ENCODE peak calls at places on chromosomes 12 and 14, in seven cellular contexts. One of them, this sample, is unnamed.

GRCh38 chr14:100906420-100906819 is 2.9 kb upstream of the RTL1 start:
- DNase-seq in GM23248: no peak
- DNase-seq in breast epithelium: no peak
- DNase-seq in BJ: no peak
- DNase-seq in G401: no peak
- DNase-seq in stimulated activated CD4-positive, alpha-beta T cell treated with anti-CD3 and anti-CD28 coated beads, Interleukin-15, amount 100 ng/mL, for 24 hours: no peak
- DNase-seq in EL: no peak
- DNase-seq in this sample: no peak

GRCh38 chr12:49027846-49028245 is 9.3 kb upstream of the PRKAG1 start:
- DNase-seq in G401: no peak
- DNase-seq in BJ: no peak
- DNase-seq in breast epithelium: no peak
- DNase-seq in GM23248: no peak
- DNase-seq in EL: no peak
- DNase-seq in stimulated activated CD4-positive, alpha-beta T cell treated with anti-CD3 and anti-CD28 coated beads, Interleukin-15, amount 100 ng/mL, for 24 hours: no peak
- DNase-seq in this sample: no peak

GRCh38 chr14:61475316-61475715 is 153.9 kb downstream of the PRKCH start:
- DNase-seq in G401: peak; percentile 71
- DNase-seq in BJ: no peak
- DNase-seq in EL: peak; percentile 70
- DNase-seq in breast epithelium: no peak
- DNase-seq in GM23248: peak; percentile 88
- DNase-seq in stimulated activated CD4-positive, alpha-beta T cell treated with anti-CD3 and anti-CD28 coated beads, Interleukin-15, amount 100 ng/mL, for 24 hours: no peak
- DNase-seq in this sample: no peak

GRCh38 chr14:48690349-48690748 is 895.8 kb downstream of the RPS29 start:
- DNase-seq in breast epithelium: no peak
- DNase-seq in GM23248: no peak
- DNase-seq in stimulated activated CD4-positive, alpha-beta T cell treated with anti-CD3 and anti-CD28 coated beads, Interleukin-15, amount 100 ng/mL, for 24 hours: no peak
- DNase-seq in BJ: no peak
- DNase-seq in EL: no peak
- DNase-seq in G401: no peak
- DNase-seq in this sample: no peak

GRCh38 chr12:41293011-41293410 is 104.9 kb downstream of the PDZRN4 start:
- DNase-seq in GM23248: no peak
- DNase-seq in G401: no peak
- DNase-seq in breast epithelium: no peak
- DNase-seq in BJ: no peak
- DNase-seq in EL: no peak
- DNase-seq in stimulated activated CD4-positive, alpha-beta T cell treated with anti-CD3 and anti-CD28 coated beads, Interleukin-15, amount 100 ng/mL, for 24 hours: no peak
- DNase-seq in this sample: no peak

GRCh38 chr14:96122496-96122895 is 82.1 kb upstream of the BDKRB2 start:
- DNase-seq in EL: peak; percentile 95
- DNase-seq in GM23248: peak; percentile 58
- DNase-seq in stimulated activated CD4-positive, alpha-beta T cell treated with anti-CD3 and anti-CD28 coated beads, Interleukin-15, amount 100 ng/mL, for 24 hours: no peak
- DNase-seq in breast epithelium: no peak
- DNase-seq in G401: no peak
- DNase-seq in BJ: no peak
- DNase-seq in this sample: no peak

GRCh38 chr14:106518054-106518943 is 991.9 kb downstream of the TMEM121 start:
- DNase-seq in G401: no peak
- DNase-seq in EL: no peak
- DNase-seq in stimulated activated CD4-positive, alpha-beta T cell treated with anti-CD3 and anti-CD28 coated beads, Interleukin-15, amount 100 ng/mL, for 24 hours: peak; percentile 89
- DNase-seq in breast epithelium: no peak
- DNase-seq in BJ: no peak
- DNase-seq in GM23248: no peak
- DNase-seq in this sample: no peak

GRCh38 chr14:32635103-32635719 is 303.5 kb upstream of the NPAS3 start:
- DNase-seq in EL: peak; percentile 46
- DNase-seq in G401: no peak
- DNase-seq in BJ: no peak
- DNase-seq in stimulated activated CD4-positive, alpha-beta T cell treated with anti-CD3 and anti-CD28 coated beads, Interleukin-15, amount 100 ng/mL, for 24 hours: no peak
- DNase-seq in breast epithelium: no peak
- DNase-seq in GM23248: peak; percentile 76
- DNase-seq in this sample: no peak

GRCh38 chr12:2691340-2692111 is 103.2 kb upstream of the FKBP4 start:
- DNase-seq in G401: no peak
- DNase-seq in breast epithelium: no peak
- DNase-seq in EL: no peak
- DNase-seq in stimulated activated CD4-positive, alpha-beta T cell treated with anti-CD3 and anti-CD28 coated beads, Interleukin-15, amount 100 ng/mL, for 24 hours: peak; percentile 71
- DNase-seq in BJ: no peak
- DNase-seq in GM23248: no peak
- DNase-seq in this sample: no peak

GRCh38 chr14:32200368-32201195 is 1.3 kb upstream of the RNU6-7 start:
- DNase-seq in EL: no peak
- DNase-seq in stimulated activated CD4-positive, alpha-beta T cell treated with anti-CD3 and anti-CD28 coated beads, Interleukin-15, amount 100 ng/mL, for 24 hours: no peak
- DNase-seq in GM23248: no peak
- DNase-seq in breast epithelium: no peak
- DNase-seq in BJ: no peak
- DNase-seq in G401: peak; percentile 16
- DNase-seq in this sample: no peak

GRCh38 chr12:26188641-26189040 is 6.7 kb upstream of the SSPN start:
- DNase-seq in BJ: no peak
- DNase-seq in GM23248: peak; percentile 9
- DNase-seq in G401: no peak
- DNase-seq in stimulated activated CD4-positive, alpha-beta T cell treated with anti-CD3 and anti-CD28 coated beads, Interleukin-15, amount 100 ng/mL, for 24 hours: no peak
- DNase-seq in breast epithelium: no peak
- DNase-seq in EL: no peak
- DNase-seq in this sample: no peak

GRCh38 chr14:99378782-99379214 is 101.9 kb downstream of the SETD3 start:
- DNase-seq in BJ: no peak
- DNase-seq in stimulated activated CD4-positive, alpha-beta T cell treated with anti-CD3 and anti-CD28 coated beads, Interleukin-15, amount 100 ng/mL, for 24 hours: no peak
- DNase-seq in G401: no peak
- DNase-seq in breast epithelium: no peak
- DNase-seq in EL: peak; percentile 55
- DNase-seq in GM23248: peak; percentile 63
- DNase-seq in this sample: no peak

GRCh38 chr12:102144221-102144620 is 24.2 kb downstream of the PARPBP start:
- DNase-seq in EL: no peak
- DNase-seq in G401: no peak
- DNase-seq in GM23248: no peak
- DNase-seq in breast epithelium: no peak
- DNase-seq in BJ: no peak
- DNase-seq in stimulated activated CD4-positive, alpha-beta T cell treated with anti-CD3 and anti-CD28 coated beads, Interleukin-15, amount 100 ng/mL, for 24 hours: no peak
- DNase-seq in this sample: no peak

This sample was measured in suprapubic skin.